ENCODE peak calls at places on chromosomes 12 and 14, in four cellular contexts. M is tibial artery, O is HCT116, C is endothelial cell. L is an unnamed sample.

GRCh38 chr12:111438501-111438900 is 32.8 kb downstream of the SH2B3 start:
- DNase-seq in C (peak), O (no peak), M (no peak), L (no peak)

GRCh38 chr14:48805315-48805714 is 780.9 kb downstream of the RPS29 start:
- DNase-seq in C (no peak), M (no peak), O (no peak), L (no peak)

GRCh38 chr14:81402123-81402495 is 2.0 kb upstream of the STON2 start:
- DNase-seq in O (no peak), C (no peak), M (no peak), L (no peak)

GRCh38 chr14:54814076-54814475 is 88.5 kb downstream of the GCH1 start:
- DNase-seq in M (no peak), C (no peak), O (no peak), L (no peak)

GRCh38 chr12:129257526-129257925 is 404.2 kb downstream of the GLT1D1 start:
- DNase-seq in C (no peak), O (no peak), M (no peak), L (no peak)

GRCh38 chr14:104864267-104865068 is 600 bp upstream of the CEP170B start:
- DNase-seq in C (peak), O (peak), M (no peak), L (peak)

GRCh38 chr14:86712176-86712575 is 1182.2 kb downstream of the FLRT2 start:
- DNase-seq in O (no peak), M (no peak), C (no peak), L (no peak)

GRCh38 chr14:69037790-69038448 is 58.8 kb upstream of the ACTN1 start:
- DNase-seq in C (no peak), M (no peak), O (no peak), L (no peak)